ENCODE peak calls at places on chromosomes 7 and 10, in nine cellular contexts. I is IMR-90; F is MM.1S; N is A549; O is CD8-positive, alpha-beta T cell; Q is AG04450; M is mammary epithelial cell; H is heart left ventricle; T is ascending aorta. B is an unnamed sample.

GRCh38 chr7:142603870-142604448 is 145.3 kb upstream of the PRSS1 start:
- DNase-seq in I (peak; percentile 63), F (peak; percentile 81), N (peak; percentile 57), O (peak; percentile 48), Q (no peak), M (peak; percentile 32), H (no peak), T (no peak), B (no peak)

GRCh38 chr10:63502832-63503231 is 18.4 kb upstream of the REEP3 start:
- DNase-seq in I (no peak), F (no peak), N (no peak), O (no peak), Q (no peak), M (no peak), H (no peak), T (no peak), B (no peak)

GRCh38 chr7:2032876-2033407 is 199.8 kb downstream of the MAD1L1 start:
- DNase-seq in I (no peak), F (no peak), N (no peak), O (no peak), Q (no peak), M (no peak), H (no peak), T (peak; percentile 37), B (no peak)

GRCh38 chr10:99329891-99330674 is 927 bp downstream of the CNNM1 start:
- DNase-seq in I (peak; percentile 4), F (no peak), N (no peak), O (no peak), Q (no peak), M (peak; percentile 17), H (no peak), T (no peak), B (no peak)

GRCh38 chr7:2044311-2044882 is 188.3 kb downstream of the MAD1L1 start:
- DNase-seq in I (no peak), F (no peak), N (no peak), O (no peak), Q (no peak), M (no peak), H (no peak), T (peak; percentile 59), B (no peak)

GRCh38 chr7:105161366-105161765 is 147.4 kb downstream of the KMT2E start:
- DNase-seq in I (no peak), F (no peak), N (no peak), O (no peak), Q (no peak), M (no peak), H (no peak), T (no peak), B (no peak)

GRCh38 chr10:70774810-70775678 is 10.1 kb downstream of the TBATA start:
- DNase-seq in I (no peak), F (no peak), N (no peak), O (no peak), Q (no peak), M (no peak), H (no peak), T (peak; percentile 40), B (no peak)

GRCh38 chr7:157440346-157441022 is 103.7 kb downstream of the DNAJB6 start:
- DNase-seq in I (no peak), F (no peak), N (no peak), O (no peak), Q (no peak), M (no peak), H (no peak), T (no peak), B (no peak)

GRCh38 chr10:133252223-133252552 is 14.5 kb downstream of the VENTX start:
- DNase-seq in I (no peak), F (no peak), N (no peak), O (no peak), Q (no peak), M (no peak), H (no peak), T (no peak), B (no peak)

GRCh38 chr7:72345208-72345727 is 66.9 kb downstream of the CALN1 start:
- DNase-seq in I (no peak), F (no peak), N (no peak), O (no peak), Q (no peak), M (no peak), H (no peak), T (no peak), B (no peak)

GRCh38 chr7:44982535-44982923 is 3.7 kb upstream of the MYO1G start:
- DNase-seq in I (no peak), F (no peak), N (no peak), O (no peak), Q (no peak), M (no peak), H (no peak), T (no peak), B (no peak)

GRCh38 chr10:89889610-89890009 is 188.2 kb downstream of the KIF20B start:
- DNase-seq in I (no peak), F (no peak), N (no peak), O (no peak), Q (no peak), M (no peak), H (no peak), T (no peak), B (no peak)

GRCh38 chr10:114665873-114666272 is 7.8 kb upstream of the ABLIM1 start:
- DNase-seq in I (no peak), F (no peak), N (no peak), O (no peak), Q (no peak), M (no peak), H (no peak), T (no peak), B (no peak)

GRCh38 chr10:114665406-114665805 is 7.3 kb upstream of the ABLIM1 start:
- DNase-seq in I (no peak), F (no peak), N (no peak), O (no peak), Q (no peak), M (no peak), H (no peak), T (no peak), B (no peak)

GRCh38 chr10:114663631-114664030 is 5.6 kb upstream of the ABLIM1 start:
- DNase-seq in I (no peak), F (no peak), N (no peak), O (no peak), Q (no peak), M (no peak), H (no peak), T (no peak), B (no peak)

GRCh38 chr10:114664127-114664526 is 6.1 kb upstream of the ABLIM1 start:
- DNase-seq in I (no peak), F (no peak), N (no peak), O (no peak), Q (no peak), M (no peak), H (no peak), T (no peak), B (no peak)

DNA sequence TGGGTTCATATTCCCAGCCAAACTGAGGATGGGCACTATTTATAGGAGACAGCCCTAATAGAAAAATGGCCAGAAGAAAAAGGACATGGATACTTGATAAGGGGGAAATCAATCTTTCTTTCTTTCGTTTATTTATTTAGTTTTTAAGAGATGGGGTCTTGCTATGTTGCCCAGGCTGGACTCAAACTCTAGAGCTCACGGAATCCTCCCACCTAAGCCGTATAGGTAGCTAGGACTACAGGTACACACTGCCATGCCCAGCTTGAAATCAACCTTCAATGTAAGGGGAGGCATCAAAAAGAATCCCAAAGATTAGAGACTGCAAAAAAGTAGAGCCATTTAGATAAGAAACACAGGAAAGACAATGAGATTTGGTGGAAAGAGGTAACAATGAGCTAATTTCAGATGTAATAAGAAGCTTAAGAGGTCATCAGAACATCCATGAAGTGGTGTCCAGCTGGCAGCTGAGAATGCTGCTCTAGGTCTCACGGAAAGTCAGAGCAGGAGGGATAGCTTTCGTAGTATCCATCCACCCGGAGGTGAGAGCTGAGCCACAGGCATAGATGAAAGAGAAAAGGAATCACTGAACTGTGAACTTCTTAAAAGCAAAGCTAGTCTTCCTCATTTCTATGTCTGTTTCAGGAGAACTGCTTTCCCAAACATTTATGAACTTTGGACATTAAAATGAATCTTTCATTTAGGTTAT is 10.5 kb upstream of the ABLIM1 start:
- DNase-seq in I (no peak), F (no peak), N (no peak), O (no peak), Q (no peak), M (no peak), H (no peak), T (no peak), B (no peak)
- TF ChIP-seq CTCF in I (no peak), F (no peak), N (no peak), O (no peak), Q (no peak), M (no peak), H (no peak), T (no peak), B (no peak)

GRCh38 chr10:103693070-103693811 is 162.1 kb downstream of the SH3PXD2A start:
- DNase-seq in I (no peak), F (peak; percentile 55), N (peak; percentile 40), O (peak; percentile 31), Q (no peak), M (no peak), H (no peak), T (no peak), B (no peak)
- H3K4me3 ChIP-seq in I (peak overlapping the region; percentile 55), F (peak overlapping the region; percentile 86), N (peak overlapping the region; percentile 47), O (peak overlapping the region; percentile 52), Q (peak overlapping the region; percentile 52), M (no peak overlapping the region), H (peak overlapping the region; percentile 38), T (peak overlapping the region; percentile 66), B (peak overlapping the region; percentile 59)

DNA sequence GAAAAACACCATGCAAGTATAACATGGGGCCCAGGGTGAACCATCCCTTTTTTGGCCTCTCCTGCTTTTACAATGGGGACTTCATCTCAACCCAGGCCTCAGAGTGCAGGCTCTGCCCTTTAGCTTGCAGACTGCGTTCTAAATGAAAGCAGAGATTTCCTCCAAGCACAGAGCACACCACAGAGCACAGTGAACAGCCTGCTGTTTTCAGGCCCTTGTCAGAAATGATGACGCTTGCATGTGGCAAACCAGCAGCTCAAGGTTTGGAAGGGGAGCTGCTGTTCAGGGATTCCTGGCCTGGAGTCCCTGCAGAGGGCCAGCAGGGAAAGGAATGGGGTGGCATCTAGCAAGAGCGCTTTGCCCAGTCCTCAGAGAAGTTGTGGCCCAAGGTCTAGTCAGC is 167.3 kb upstream of the CDCA7L start:
- DNase-seq in I (no peak), F (no peak), N (no peak), O (no peak), Q (no peak), M (no peak), H (no peak), T (peak; percentile 38), B (no peak)
- H3K9me3 ChIP-seq in I (no peaks in the 10 kb centered on the region), F (no peaks in the 10 kb centered on the region), N (no peaks in the 10 kb centered on the region), O (no peaks in the 10 kb centered on the region), Q (no peaks in the 10 kb centered on the region), M (no peaks in the 10 kb centered on the region), H (no peaks in the 10 kb centered on the region), T (no peaks in the 10 kb centered on the region), B (no peaks in the 10 kb centered on the region)

DNA sequence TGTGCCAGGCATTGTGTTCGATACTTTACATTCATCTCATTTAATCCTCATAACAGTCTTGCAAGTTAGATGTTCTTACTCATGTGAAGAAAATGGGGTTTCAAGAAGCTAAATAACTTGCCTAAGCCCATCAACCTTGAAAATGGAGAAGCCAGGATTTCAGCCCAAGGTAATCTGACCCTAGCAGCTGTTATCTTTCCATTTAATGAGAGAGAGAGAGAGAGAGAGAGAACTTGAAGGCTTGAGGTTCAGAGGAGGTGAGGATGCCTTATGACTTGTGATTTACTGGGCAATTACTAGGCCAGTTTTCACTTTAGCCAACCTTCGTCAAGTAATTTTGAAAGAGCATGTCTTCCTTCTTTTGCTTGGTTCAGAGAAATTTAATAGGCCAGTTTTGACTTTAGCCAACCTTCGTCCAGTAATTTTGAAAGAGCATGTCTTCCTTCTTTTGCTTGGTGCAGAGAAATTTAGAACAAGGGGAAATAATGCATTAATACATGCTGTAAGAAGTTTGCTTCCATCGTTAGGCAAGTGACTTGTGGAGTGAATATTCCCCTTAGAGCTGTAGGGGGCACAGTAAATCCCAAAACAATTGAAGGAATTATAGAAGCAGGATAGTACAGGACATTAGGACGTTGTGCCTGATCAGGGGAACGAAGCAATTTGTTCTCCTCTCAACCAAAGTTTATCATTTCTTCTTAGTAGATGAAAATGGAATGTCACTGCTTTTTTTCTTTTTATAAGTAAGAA is 143.0 kb upstream of the BMPER start:
- DNase-seq in I (no peak), F (no peak), N (no peak), O (no peak), Q (no peak), M (no peak), H (no peak), T (no peak), B (no peak)
- TF ChIP-seq CTCF in I (no peak), F (no peak), N (no peak), O (no peak), Q (no peak), M (no peak), H (no peak), T (no peak), B (no peak)